ENCODE peak calls at places on chromosomes 6 and 20, in ten cellular contexts. One of them, this sample, is unnamed. For H3K4me1, the result is how much of the 10 kb centered on the place peaks cover.

GRCh38 chr6:67433124-67433523 is 1202.0 kb upstream of the ADGRB3 start:
- DNase-seq in stomach: no peak
- DNase-seq in tibial nerve: no peak
- DNase-seq in CD8-positive, alpha-beta T cell: no peak
- DNase-seq in osteoblast: no peak
- DNase-seq in PC-9: no peak
- DNase-seq in adrenal gland: no peak
- DNase-seq in ovary: no peak
- DNase-seq in heart right ventricle: no peak
- DNase-seq in MM.1S: no peak
- DNase-seq in this sample: no peak

GRCh38 chr6:128271527-128271926 is 248.9 kb downstream of the PTPRK start:
- DNase-seq in ovary: no peak
- DNase-seq in CD8-positive, alpha-beta T cell: no peak
- DNase-seq in heart right ventricle: no peak
- DNase-seq in MM.1S: no peak
- DNase-seq in osteoblast: no peak
- DNase-seq in stomach: no peak
- DNase-seq in PC-9: no peak
- DNase-seq in tibial nerve: no peak
- DNase-seq in adrenal gland: no peak
- DNase-seq in this sample: no peak

GRCh38 chr6:87237804-87238203 is 82.4 kb downstream of the ZNF292 start:
- DNase-seq in stomach: no peak
- DNase-seq in PC-9: no peak
- DNase-seq in MM.1S: no peak
- DNase-seq in adrenal gland: no peak
- DNase-seq in heart right ventricle: no peak
- DNase-seq in CD8-positive, alpha-beta T cell: no peak
- DNase-seq in osteoblast: peak
- DNase-seq in tibial nerve: no peak
- DNase-seq in ovary: no peak
- DNase-seq in this sample: no peak

GRCh38 chr6:15569035-15569995 is 93.5 kb downstream of the DTNBP1 start:
- DNase-seq in CD8-positive, alpha-beta T cell: no peak
- DNase-seq in adrenal gland: no peak
- DNase-seq in osteoblast: no peak
- DNase-seq in stomach: no peak
- DNase-seq in MM.1S: no peak
- DNase-seq in tibial nerve: no peak
- DNase-seq in ovary: no peak
- DNase-seq in heart right ventricle: no peak
- DNase-seq in PC-9: no peak
- DNase-seq in this sample: no peak

GRCh38 chr20:61758556-61759200 is 307.0 kb downstream of the TAF4 start:
- DNase-seq in stomach: no peak
- DNase-seq in PC-9: no peak
- DNase-seq in ovary: no peak
- DNase-seq in osteoblast: peak
- DNase-seq in heart right ventricle: no peak
- DNase-seq in CD8-positive, alpha-beta T cell: no peak
- DNase-seq in adrenal gland: no peak
- DNase-seq in MM.1S: no peak
- DNase-seq in tibial nerve: no peak
- DNase-seq in this sample: peak

GRCh38 chr6:43070028-43070632 is 6.0 kb upstream of the PTK7 start:
- DNase-seq in osteoblast: peak
- DNase-seq in PC-9: peak
- DNase-seq in ovary: peak
- DNase-seq in tibial nerve: no peak
- DNase-seq in stomach: no peak
- DNase-seq in MM.1S: peak
- DNase-seq in adrenal gland: no peak
- DNase-seq in heart right ventricle: no peak
- DNase-seq in CD8-positive, alpha-beta T cell: no peak
- DNase-seq in this sample: no peak

GRCh38 chr6:32947552-32948465 is 5.1 kb downstream of the HLA-DMA start:
- DNase-seq in CD8-positive, alpha-beta T cell: peak
- DNase-seq in adrenal gland: peak
- DNase-seq in PC-9: peak
- DNase-seq in stomach: no peak
- DNase-seq in heart right ventricle: no peak
- DNase-seq in osteoblast: no peak
- DNase-seq in ovary: no peak
- DNase-seq in tibial nerve: no peak
- DNase-seq in MM.1S: peak
- DNase-seq in this sample: no peak

GRCh38 chr6:19465760-19466159 is 371.4 kb upstream of the ID4 start:
- DNase-seq in CD8-positive, alpha-beta T cell: no peak
- DNase-seq in adrenal gland: no peak
- DNase-seq in heart right ventricle: no peak
- DNase-seq in tibial nerve: no peak
- DNase-seq in osteoblast: peak
- DNase-seq in stomach: no peak
- DNase-seq in ovary: no peak
- DNase-seq in PC-9: peak
- DNase-seq in MM.1S: no peak
- DNase-seq in this sample: no peak

GRCh38 chr6:140660295-140660694 is 1285.8 kb upstream of the CITED2 start:
- DNase-seq in tibial nerve: no peak
- DNase-seq in ovary: no peak
- DNase-seq in adrenal gland: no peak
- DNase-seq in heart right ventricle: no peak
- DNase-seq in MM.1S: no peak
- DNase-seq in CD8-positive, alpha-beta T cell: no peak
- DNase-seq in osteoblast: no peak
- DNase-seq in PC-9: no peak
- DNase-seq in stomach: no peak
- DNase-seq in this sample: no peak

GRCh38 chr20:12072221-12072944 is 154.7 kb downstream of the BTBD3 start:
- DNase-seq in heart right ventricle: peak
- DNase-seq in stomach: no peak
- DNase-seq in CD8-positive, alpha-beta T cell: no peak
- DNase-seq in ovary: no peak
- DNase-seq in tibial nerve: no peak
- DNase-seq in osteoblast: no peak
- DNase-seq in PC-9: no peak
- DNase-seq in adrenal gland: no peak
- DNase-seq in MM.1S: no peak
- DNase-seq in this sample: no peak

GRCh38 chr6:3753228-3753795 is 1.8 kb upstream of the PXDC1 start:
- DNase-seq in osteoblast: no peak
- DNase-seq in heart right ventricle: no peak
- DNase-seq in PC-9: no peak
- DNase-seq in ovary: no peak
- DNase-seq in stomach: no peak
- DNase-seq in CD8-positive, alpha-beta T cell: no peak
- DNase-seq in tibial nerve: no peak
- DNase-seq in adrenal gland: no peak
- DNase-seq in MM.1S: no peak
- DNase-seq in this sample: no peak
- H3K4me1 ChIP-seq in osteoblast: under half
- H3K4me1 ChIP-seq in heart right ventricle: under half
- H3K4me1 ChIP-seq in PC-9: under half
- H3K4me1 ChIP-seq in ovary: under half
- H3K4me1 ChIP-seq in stomach: under half
- H3K4me1 ChIP-seq in CD8-positive, alpha-beta T cell: under half
- H3K4me1 ChIP-seq in tibial nerve: under half
- H3K4me1 ChIP-seq in adrenal gland: under half
- H3K4me1 ChIP-seq in MM.1S: under half
- H3K4me1 ChIP-seq in this sample: under half

DNA sequence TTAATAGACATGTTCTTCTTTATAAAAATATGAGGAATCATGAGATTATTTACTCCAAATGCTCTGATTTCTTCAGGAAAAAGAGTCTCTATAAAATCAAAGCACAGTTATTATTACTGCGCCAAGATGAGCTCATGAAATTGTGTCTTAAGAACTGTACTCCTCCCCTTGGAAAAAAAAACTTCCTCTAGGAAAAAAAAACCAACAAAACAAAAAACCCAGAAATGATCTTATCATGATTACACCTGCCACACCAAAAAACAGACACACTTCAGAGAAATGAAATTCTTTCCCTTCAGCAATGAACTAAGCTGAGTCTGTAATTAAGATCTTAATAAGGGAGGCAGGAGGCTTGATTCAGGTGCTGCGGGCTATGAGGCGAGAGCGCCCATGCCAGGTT is 9.2 kb downstream of the NEDD9 start:
- DNase-seq in adrenal gland: no peak
- DNase-seq in stomach: no peak
- DNase-seq in osteoblast: no peak
- DNase-seq in heart right ventricle: no peak
- DNase-seq in MM.1S: no peak
- DNase-seq in PC-9: no peak
- DNase-seq in tibial nerve: no peak
- DNase-seq in ovary: no peak
- DNase-seq in CD8-positive, alpha-beta T cell: no peak
- DNase-seq in this sample: no peak
- H3K4me1 ChIP-seq in adrenal gland: under half
- H3K4me1 ChIP-seq in stomach: half or more
- H3K4me1 ChIP-seq in osteoblast: under half
- H3K4me1 ChIP-seq in heart right ventricle: half or more
- H3K4me1 ChIP-seq in MM.1S: under half
- H3K4me1 ChIP-seq in PC-9: under half
- H3K4me1 ChIP-seq in tibial nerve: under half
- H3K4me1 ChIP-seq in ovary: under half
- H3K4me1 ChIP-seq in CD8-positive, alpha-beta T cell: under half
- H3K4me1 ChIP-seq in this sample: under half

GRCh38 chr6:111573118-111573883 is 32.4 kb downstream of the TRAF3IP2 start:
- DNase-seq in osteoblast: peak
- DNase-seq in MM.1S: no peak
- DNase-seq in PC-9: no peak
- DNase-seq in adrenal gland: no peak
- DNase-seq in heart right ventricle: no peak
- DNase-seq in CD8-positive, alpha-beta T cell: no peak
- DNase-seq in tibial nerve: peak
- DNase-seq in stomach: no peak
- DNase-seq in ovary: no peak
- DNase-seq in this sample: peak
- H3K4me1 ChIP-seq in osteoblast: under half
- H3K4me1 ChIP-seq in MM.1S: under half
- H3K4me1 ChIP-seq in PC-9: under half
- H3K4me1 ChIP-seq in adrenal gland: under half
- H3K4me1 ChIP-seq in heart right ventricle: half or more
- H3K4me1 ChIP-seq in CD8-positive, alpha-beta T cell: under half
- H3K4me1 ChIP-seq in tibial nerve: under half
- H3K4me1 ChIP-seq in stomach: half or more
- H3K4me1 ChIP-seq in ovary: under half
- H3K4me1 ChIP-seq in this sample: under half

DNA sequence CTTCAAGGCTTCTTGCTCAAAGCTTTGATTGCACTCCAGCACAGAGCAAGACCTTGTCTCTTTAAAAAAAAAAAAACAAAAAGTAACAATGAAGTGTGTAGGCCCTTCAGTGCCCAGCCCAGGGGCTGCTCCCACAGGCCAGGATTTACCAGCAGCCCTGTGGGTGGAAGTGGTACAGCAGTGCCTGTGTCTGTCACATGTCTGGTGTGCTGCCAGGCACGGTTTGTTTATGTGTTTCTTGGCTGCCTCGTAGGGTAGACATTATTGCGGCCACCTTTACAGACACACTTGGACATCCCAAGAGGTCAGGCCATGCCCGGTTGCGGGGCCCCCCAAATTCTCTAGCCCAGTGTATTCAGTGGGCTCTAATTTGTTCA is 12.7 kb downstream of the DYNLRB1 start:
- DNase-seq in MM.1S: no peak
- DNase-seq in CD8-positive, alpha-beta T cell: no peak
- DNase-seq in tibial nerve: peak
- DNase-seq in ovary: peak
- DNase-seq in heart right ventricle: peak
- DNase-seq in osteoblast: no peak
- DNase-seq in stomach: peak
- DNase-seq in adrenal gland: peak
- DNase-seq in PC-9: no peak
- DNase-seq in this sample: peak
- H3K4me1 ChIP-seq in MM.1S: under half
- H3K4me1 ChIP-seq in CD8-positive, alpha-beta T cell: under half
- H3K4me1 ChIP-seq in tibial nerve: under half
- H3K4me1 ChIP-seq in ovary: under half
- H3K4me1 ChIP-seq in heart right ventricle: half or more
- H3K4me1 ChIP-seq in osteoblast: under half
- H3K4me1 ChIP-seq in stomach: half or more
- H3K4me1 ChIP-seq in adrenal gland: under half
- H3K4me1 ChIP-seq in PC-9: under half
- H3K4me1 ChIP-seq in this sample: under half

DNA sequence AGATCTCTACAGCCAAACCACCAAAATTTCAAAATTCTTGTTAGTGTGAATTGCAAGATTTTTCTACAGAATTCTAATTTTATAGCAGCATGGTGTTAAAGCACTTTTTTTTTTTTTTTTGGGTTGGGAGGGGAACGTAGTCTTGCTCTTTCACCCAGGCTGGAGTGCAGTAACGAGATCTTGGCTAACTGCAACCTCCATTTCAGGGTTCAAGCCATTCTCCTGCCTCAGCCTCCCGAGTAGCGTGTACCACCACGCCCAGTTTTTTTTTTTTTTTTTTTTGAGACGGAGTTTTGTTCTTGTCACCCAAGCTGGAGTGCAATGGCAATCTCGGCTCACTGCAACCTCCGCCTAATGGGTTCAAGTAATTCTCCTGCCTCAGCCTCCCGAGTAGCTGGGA is 11.5 kb downstream of the ARHGAP18 start:
- DNase-seq in osteoblast: no peak
- DNase-seq in tibial nerve: no peak
- DNase-seq in PC-9: no peak
- DNase-seq in heart right ventricle: no peak
- DNase-seq in stomach: no peak
- DNase-seq in ovary: no peak
- DNase-seq in CD8-positive, alpha-beta T cell: no peak
- DNase-seq in MM.1S: no peak
- DNase-seq in adrenal gland: no peak
- DNase-seq in this sample: no peak
- H3K4me1 ChIP-seq in osteoblast: half or more
- H3K4me1 ChIP-seq in tibial nerve: under half
- H3K4me1 ChIP-seq in PC-9: under half
- H3K4me1 ChIP-seq in heart right ventricle: under half
- H3K4me1 ChIP-seq in stomach: under half
- H3K4me1 ChIP-seq in ovary: under half
- H3K4me1 ChIP-seq in CD8-positive, alpha-beta T cell: under half
- H3K4me1 ChIP-seq in MM.1S: half or more
- H3K4me1 ChIP-seq in adrenal gland: under half
- H3K4me1 ChIP-seq in this sample: under half